ENCODE peak calls at places on chromosomes 13 and 19, in seven cellular contexts. G, K, P, W, J, V and D are unnamed samples.

GRCh38 chr13:31686660-31687430 is 52.5 kb upstream of the RXFP2 start:
- DNase-seq in G (no peak), W (no peak), K (no peak), V (no peak), P (no peak), J (no peak), D (no peak)

GRCh38 chr13:114082849-114083645 is 49.4 kb downstream of the RASA3 start:
- DNase-seq in K (no peak), V (no peak), P (no peak), G (no peak), W (no peak), J (no peak), D (no peak)

GRCh38 chr13:100434010-100434763 is 154.4 kb downstream of the GGACT start:
- DNase-seq in K (no peak), G (peak; percentile 67), P (no peak), J (no peak), V (peak; percentile 47), W (no peak), D (no peak)

GRCh38 chr13:35475960-35476943 is at the start of gene MAB21L1:
- DNase-seq in G (peak; percentile 45), W (peak; percentile 49), V (peak; percentile 14), P (no peak), J (no peak), K (peak; percentile 69), D (peak; percentile 30)

GRCh38 chr13:24209138-24209537 is 48.6 kb downstream of the SPATA13 start:
- DNase-seq in G (no peak), K (no peak), V (no peak), P (no peak), W (no peak), J (no peak), D (no peak)

GRCh38 chr13:24654741-24655140 is 25.5 kb upstream of the ATP12A start:
- DNase-seq in G (no peak), V (no peak), J (peak; percentile 24), K (no peak), W (no peak), P (no peak), D (no peak)

GRCh38 chr13:19601749-19602725 is 31.4 kb upstream of the MPHOSPH8 start:
- DNase-seq in W (no peak), V (no peak), J (no peak), G (no peak), P (peak; percentile 9), K (peak; percentile 48), D (no peak)

GRCh38 chr13:66886248-66886647 is 343.9 kb downstream of the PCDH9 start:
- DNase-seq in J (no peak), V (no peak), G (no peak), P (no peak), K (no peak), W (no peak), D (no peak)

GRCh38 chr19:47381653-47382279 is 32.7 kb downstream of the DHX34 start:
- DNase-seq in W (no peak), V (no peak), J (no peak), G (no peak), K (no peak), P (no peak), D (no peak)

GRCh38 chr19:18119243-18120105 is 21.9 kb downstream of the MAST3 start:
- DNase-seq in P (no peak), W (no peak), G (no peak), J (no peak), K (no peak), V (no peak), D (no peak)

GRCh38 chr13:56356690-56357089 is 784.0 kb upstream of the PRR20A start:
- DNase-seq in K (no peak), G (no peak), W (no peak), J (no peak), P (no peak), V (no peak), D (no peak)

GRCh38 chr13:31914843-31915242 is 116.7 kb upstream of the FRY start:
- DNase-seq in K (no peak), V (no peak), W (no peak), P (no peak), J (no peak), G (no peak), D (no peak)

GRCh38 chr19:5953034-5953589 is 24.8 kb downstream of the RANBP3 start:
- DNase-seq in W (no peak), P (no peak), K (no peak), G (no peak), V (no peak), J (no peak), D (no peak)

GRCh38 chr19:56613639-56614038 is 18.5 kb downstream of the ZNF71 start:
- DNase-seq in J (no peak), K (no peak), V (no peak), W (no peak), G (no peak), P (no peak), D (no peak)

GRCh38 chr19:4023600-4024398 is 16.3 kb downstream of the PIAS4 start:
- DNase-seq in P (no peak), W (no peak), V (no peak), G (no peak), K (no peak), J (no peak), D (no peak)

GRCh38 chr13:42762251-42762650 is 19.1 kb upstream of the FAM216B start:
- DNase-seq in P (no peak), V (no peak), W (no peak), K (no peak), J (no peak), G (no peak), D (no peak)

GRCh38 chr19:11204943-11205349 is 7.6 kb upstream of the KANK2 start:
- DNase-seq in W (no peak), G (peak; percentile 49), J (no peak), V (no peak), K (no peak), P (no peak), D (no peak)

GRCh38 chr19:17192751-17193150 is 22.4 kb upstream of the USE1 start:
- DNase-seq in K (no peak), J (no peak), V (no peak), P (no peak), W (no peak), G (no peak), D (no peak)

GRCh38 chr13:46213242-46213641 is 1.5 kb downstream of the LRRC63 start:
- DNase-seq in P (no peak), V (no peak), J (no peak), K (no peak), W (no peak), G (no peak), D (no peak)

GRCh38 chr19:50520822-50521465 is 7.2 kb upstream of the ASPDH start:
- DNase-seq in G (no peak), K (no peak), J (no peak), W (no peak), V (no peak), P (no peak), D (no peak)

GRCh38 chr19:16714702-16715294 is 4.8 kb upstream of the NWD1 start:
- DNase-seq in G (peak; percentile 57), V (peak; percentile 45), P (no peak), K (peak; percentile 79), J (no peak), W (peak; percentile 40), D (peak; percentile 46)

GRCh38 chr19:43467730-43468129 is 2.3 kb upstream of the LYPD3 start:
- DNase-seq in G (peak; percentile 69), W (no peak), P (no peak), J (no peak), V (peak; percentile 44), K (no peak), D (no peak)

GRCh38 chr13:99053636-99054233 is 75.9 kb upstream of the DOCK9 start:
- DNase-seq in P (no peak), J (no peak), V (no peak), G (no peak), W (no peak), K (no peak), D (no peak)

GRCh38 chr19:9847087-9847671 is 12.1 kb downstream of the PIN1 start:
- DNase-seq in P (no peak), K (peak; percentile 64), V (peak; percentile 94), G (peak; percentile 75), W (no peak), J (peak; percentile 91), D (peak; percentile 50)

GRCh38 chr19:2761309-2761677 is 21.5 kb upstream of the SLC39A3 start:
- DNase-seq in G (no peak), J (no peak), P (no peak), W (no peak), V (no peak), K (no peak), D (no peak)

GRCh38 chr19:1752009-1752756 is 1.1 kb upstream of the ONECUT3 start:
- DNase-seq in V (no peak), G (no peak), J (no peak), W (no peak), K (no peak), P (no peak), D (no peak)